ENCODE peak calls at places on chromosomes 13 and 19, in seven cellular contexts. Y is NCI-H526; C is GM10248; P is GM04504; H is stromal cell of bone marrow; L is CD8-positive, alpha-beta T cell; T is endothelial cell of umbilical vein. I is an unnamed sample.

GRCh38 chr13:51230473-51231105 is 8.4 kb downstream of the FAM124A start:
- DNase-seq in P (no peak), T (peak), C (no peak), L (no peak), Y (no peak), H (peak), I (no peak)

GRCh38 chr13:111548301-111548700 is 227.9 kb downstream of the TEX29 start:
- DNase-seq in P (no peak), H (no peak), C (no peak), Y (no peak), T (no peak), L (no peak), I (no peak)

GRCh38 chr19:34269968-34270621 is 15.7 kb downstream of the GARRE1 start:
- DNase-seq in P (peak), C (peak), L (peak), Y (no peak), H (no peak), T (peak), I (no peak)

GRCh38 chr13:103883152-103883551 is 816.9 kb upstream of the SLC10A2 start:
- DNase-seq in P (peak), Y (peak), H (peak), L (no peak), C (no peak), T (peak), I (peak)

GRCh38 chr13:33140161-33140560 is 123.9 kb downstream of the KL start:
- DNase-seq in L (no peak), T (no peak), Y (no peak), P (no peak), C (no peak), H (no peak), I (no peak)

GRCh38 chr19:24074720-24075119 is 12.3 kb upstream of the ZNF254 start:
- DNase-seq in P (peak), L (no peak), Y (no peak), H (no peak), T (no peak), C (no peak), I (no peak)

GRCh38 chr13:42707596-42707995 is 73.8 kb upstream of the FAM216B start:
- DNase-seq in L (no peak), P (no peak), H (peak), C (no peak), Y (no peak), T (no peak), I (no peak)

GRCh38 chr13:111210488-111210887 is 95.4 kb downstream of the ARHGEF7 start:
- DNase-seq in H (peak), C (no peak), T (peak), P (peak), L (no peak), Y (no peak), I (no peak)

GRCh38 chr19:17834350-17835181 is 13.2 kb downstream of the JAK3 start:
- DNase-seq in T (no peak), P (no peak), C (no peak), H (no peak), L (no peak), Y (no peak), I (no peak)

GRCh38 chr19:2560369-2560768 is 84.4 kb downstream of the GADD45B start:
- DNase-seq in C (no peak), T (no peak), Y (no peak), P (no peak), L (no peak), H (no peak), I (no peak)

GRCh38 chr13:79171131-79172061 is 234.7 kb downstream of the RBM26 start:
- DNase-seq in Y (no peak), P (no peak), L (no peak), T (no peak), C (no peak), H (no peak), I (no peak)

GRCh38 chr13:111488466-111489132 is 168.2 kb downstream of the TEX29 start:
- DNase-seq in T (no peak), P (no peak), L (no peak), C (no peak), Y (no peak), H (no peak), I (no peak)

GRCh38 chr13:61908906-61909305 is 493.3 kb upstream of the PCDH20 start:
- DNase-seq in T (no peak), Y (no peak), C (no peak), H (no peak), P (no peak), L (no peak), I (no peak)

GRCh38 chr13:28329395-28330158 is 165.4 kb downstream of the FLT1 start:
- DNase-seq in L (no peak), Y (no peak), C (no peak), P (peak), H (peak), T (peak), I (no peak)

GRCh38 chr13:36884235-36884634 is 35.8 kb downstream of the SMAD9 start:
- DNase-seq in T (no peak), C (no peak), H (no peak), L (no peak), P (no peak), Y (no peak), I (no peak)

GRCh38 chr13:42048323-42048624 is 174 bp upstream of the DGKH start:
- DNase-seq in L (no peak), H (no peak), C (no peak), T (no peak), Y (no peak), P (no peak), I (no peak)

GRCh38 chr13:36919833-36920611 is at the start of gene SMAD9:
- DNase-seq in T (peak), C (peak), H (peak), L (no peak), Y (peak), P (peak), I (peak)

I was measured in NCI-H446.